ENCODE peak calls at places on chromosomes 4 and X, in four cellular contexts. K is HepG2, D is SK-N-SH, R is K562. N is an unnamed sample.

GRCh38 chr4:53563824-53564223 is 27.5 kb downstream of the LNX1 start:
- DNase-seq in D (no peak), R (no peak), K (no peak), N (peak; percentile 24)

GRCh38 chr4:3340703-3341088 is 47.9 kb downstream of the RGS12 start:
- DNase-seq in D (no peak), R (no peak), K (no peak), N (no peak)

GRCh38 chr4:7513731-7514130 is 79.0 kb upstream of the PSAPL1 start:
- DNase-seq in K (no peak), D (no peak), R (no peak), N (no peak)

GRCh38 chr4:25433966-25434667 is 57.1 kb downstream of the ANAPC4 start:
- DNase-seq in R (no peak), D (no peak), K (no peak), N (no peak)

GRCh38 chr4:164343472-164343976 is 410.4 kb upstream of the SMIM31 start:
- DNase-seq in R (no peak), K (no peak), D (no peak), N (no peak)

GRCh38 chr4:107453231-107453630 is 266.8 kb downstream of the PAPSS1 start:
- DNase-seq in R (no peak), D (no peak), K (no peak), N (no peak)

GRCh38 chr4:169594560-169595195 is 17.7 kb downstream of the NEK1 start:
- DNase-seq in D (no peak), R (no peak), K (no peak), N (no peak)

GRCh38 chr4:147731611-147732515 is at the start of gene ARHGAP10:
- DNase-seq in D (peak; percentile 85), K (no peak), R (peak; percentile 54), N (no peak)

GRCh38 chr4:39032218-39033085 is at the start of gene TMEM156:
- DNase-seq in K (peak; percentile 12), R (no peak), D (no peak), N (peak; percentile 82)

GRCh38 chr4:99471349-99471748 is 36.2 kb upstream of the ADH7 start:
- DNase-seq in K (no peak), D (no peak), R (no peak), N (no peak)

GRCh38 chr4:152503606-152504290 is 32.1 kb downstream of the FBXW7 start:
- DNase-seq in D (no peak), R (no peak), K (no peak), N (no peak)

GRCh38 chr4:46586566-46586965 is 196.6 kb upstream of the GABRA2 start:
- DNase-seq in K (no peak), D (no peak), R (no peak), N (no peak)

GRCh38 chrX:132634521-132634920 is 145.7 kb upstream of the MBNL3 start:
- DNase-seq in R (no peak), D (no peak), K (no peak), N (no peak)

GRCh38 chrX:45758319-45758718 is 557.6 kb upstream of the DIPK2B start:
- DNase-seq in K (no peak), R (no peak), D (no peak), N (peak; percentile 61)

GRCh38 chrX:130830599-130831346 is 72.2 kb downstream of the ENOX2 start:
- DNase-seq in R (no peak), D (no peak), K (no peak), N (no peak)

GRCh38 chr4:140069068-140069467 is 84.9 kb downstream of the MAML3 start:
- DNase-seq in D (no peak), K (no peak), R (no peak), N (no peak)

GRCh38 chr4:182969651-182970279 is 52.6 kb upstream of the DCTD start:
- DNase-seq in R (peak; percentile 10), K (no peak), D (no peak), N (no peak)

GRCh38 chr4:57044996-57045395 is 65.2 kb downstream of the IGFBP7 start:
- DNase-seq in R (no peak), K (peak; percentile 14), D (no peak), N (no peak)

GRCh38 chr4:139279723-139280620 is at the start of gene MGARP:
- DNase-seq in K (no peak), R (no peak), D (peak; percentile 66), N (no peak)

GRCh38 chr4:2074588-2074987 is 15.5 kb downstream of the NAT8L start:
- DNase-seq in D (no peak), R (no peak), K (no peak), N (no peak)

GRCh38 chr4:56129431-56129861 is 180.7 kb downstream of the CEP135 start:
- DNase-seq in D (no peak), R (no peak), K (peak; percentile 56), N (no peak)

GRCh38 chr4:65139998-65140397 is 530.3 kb downstream of the EPHA5 start:
- DNase-seq in K (no peak), R (no peak), D (no peak), N (no peak)

GRCh38 chr4:19803406-19803805 is 448.3 kb upstream of the SLIT2 start:
- DNase-seq in D (no peak), K (no peak), R (no peak), N (no peak)

GRCh38 chr4:21728231-21728758 is 220.3 kb downstream of the KCNIP4 start:
- DNase-seq in D (no peak), R (no peak), K (no peak), N (no peak)

GRCh38 chrX:154748712-154749339 is 2.1 kb downstream of the GAB3 start:
- DNase-seq in D (peak; percentile 70), K (peak; percentile 32), R (peak; percentile 61), N (no peak)

GRCh38 chr4:165982934-165983333 is 109.9 kb downstream of the TLL1 start:
- DNase-seq in K (peak; percentile 30), R (no peak), D (no peak), N (no peak)

GRCh38 chr4:2786794-2787229 is 6.1 kb upstream of the SH3BP2 start:
- DNase-seq in R (no peak), K (no peak), D (peak; percentile 14), N (no peak)

GRCh38 chr4:125323547-125324100 is 8.9 kb downstream of the FAT4 start:
- DNase-seq in R (no peak), K (no peak), D (no peak), N (no peak)

GRCh38 chr4:74473155-74473811 is 28.3 kb downstream of the AREG start:
- DNase-seq in R (no peak), D (no peak), K (peak; percentile 62), N (no peak)

GRCh38 chrX:129634541-129634940 is 20.2 kb downstream of the APLN start:
- DNase-seq in R (no peak), D (peak; percentile 55), K (no peak), N (no peak)

GRCh38 chr4:124429746-124430250 is 282.7 kb downstream of the ANKRD50 start:
- DNase-seq in K (no peak), D (no peak), R (no peak), N (no peak)

GRCh38 chrX:49192722-49193328 is 6.7 kb upstream of the PRICKLE3 start:
- DNase-seq in K (no peak), R (peak; percentile 45), D (no peak), N (no peak)

GRCh38 chr4:39526283-39526682 is 956 bp downstream of the UGDH start:
- DNase-seq in K (no peak), R (no peak), D (peak; percentile 13), N (no peak)

GRCh38 chr4:39124885-39125599 is 57.3 kb upstream of the WDR19 start:
- DNase-seq in R (no peak), K (no peak), D (no peak), N (peak; percentile 35)

GRCh38 chrX:34559325-34559724 is 97.8 kb downstream of the TMEM47 start:
- DNase-seq in R (no peak), K (no peak), D (no peak), N (no peak)

GRCh38 chr4:102493794-102494193 is 7.4 kb upstream of the NFKB1 start:
- DNase-seq in K (no peak), R (no peak), D (no peak), N (no peak)
- TF ChIP-seq NFIC in K (no peak), R (no peak), D (no peak), N (no peak)

GRCh38 chr4:133316874-133317273 is 167.8 kb downstream of the PCDH10 start:
- DNase-seq in R (no peak), D (no peak), K (no peak), N (no peak)

GRCh38 chr4:133323670-133324069 is 174.6 kb downstream of the PCDH10 start:
- DNase-seq in K (no peak), D (no peak), R (no peak), N (no peak)

GRCh38 chr4:133324491-133324890 is 175.4 kb downstream of the PCDH10 start:
- DNase-seq in D (no peak), R (no peak), K (no peak), N (no peak)

DNA sequence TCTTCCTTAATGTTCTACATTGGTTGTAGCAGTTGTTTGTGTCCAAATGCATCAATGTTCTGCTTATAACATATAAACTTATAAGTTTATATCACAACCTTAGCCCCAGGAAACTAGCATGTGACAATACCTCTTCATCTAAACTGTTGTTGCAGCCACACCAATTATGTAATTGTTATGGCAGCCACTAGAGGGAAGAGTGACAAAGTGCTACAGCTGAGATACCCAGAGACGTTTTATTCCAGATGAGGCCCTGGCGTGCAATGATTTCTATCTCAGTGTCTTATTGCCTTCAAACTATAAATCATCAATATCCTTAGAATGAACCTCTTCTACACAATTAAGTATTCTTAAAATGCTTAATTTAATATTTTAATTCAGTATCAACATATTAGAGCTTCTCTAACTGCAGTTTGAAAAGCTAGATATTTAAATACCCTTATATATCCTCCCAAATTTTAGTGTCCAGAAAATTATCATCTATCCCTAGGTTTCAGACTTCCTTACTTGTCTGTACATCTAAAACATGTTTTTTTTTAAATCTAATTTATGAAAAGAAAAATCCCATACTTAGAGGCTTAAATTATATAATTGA is 171.6 kb downstream of the PCDH10 start:
- DNase-seq in K (peak; percentile 26), D (peak; percentile 27), R (peak; percentile 12), N (no peak)
- TF ChIP-seq NFIC in K (no peak), D (no peak), R (no peak), N (no peak)

DNA sequence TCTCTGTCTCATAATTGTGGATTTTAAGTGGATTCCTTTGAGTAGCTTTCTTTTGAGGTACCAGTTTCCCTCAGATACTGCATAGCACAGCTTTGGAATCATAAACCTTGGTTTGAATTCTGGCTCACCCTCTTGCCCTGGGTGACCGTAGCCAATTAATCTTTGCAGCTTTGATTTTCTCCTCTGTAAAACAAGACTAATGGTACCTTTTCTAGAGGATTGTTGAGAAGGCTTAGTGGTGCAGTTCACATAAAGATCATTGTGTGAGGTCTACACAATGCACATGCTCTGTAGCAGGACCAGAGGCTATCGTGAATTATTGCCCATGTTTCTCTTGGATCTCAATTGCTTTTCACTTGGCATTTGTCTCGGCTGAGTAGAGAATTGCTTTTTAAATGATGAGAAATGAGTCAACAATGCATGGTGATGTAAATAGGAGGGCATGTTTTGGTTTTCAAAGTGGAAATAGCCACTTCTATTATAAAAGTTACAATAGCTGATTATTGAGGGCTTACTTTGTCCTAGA is 47.9 kb downstream of the TMEM131L start:
- DNase-seq in R (no peak), D (no peak), K (no peak), N (no peak)
- TF ChIP-seq NFIC in R (no peak), D (peak; percentile 62), K (no peak), N (no peak)

GRCh38 chrX:13649823-13650222 is 3.1 kb upstream of the TCEANC start:
- DNase-seq in K (no peak), D (no peak), R (no peak), N (no peak)

GRCh38 chrX:13646154-13646549 is 6.8 kb upstream of the TCEANC start:
- DNase-seq in D (peak; percentile 40), K (peak; percentile 30), R (peak; percentile 22), N (no peak)

GRCh38 chrX:13650318-13650717 is 2.6 kb upstream of the TCEANC start:
- DNase-seq in K (no peak), R (no peak), D (no peak), N (no peak)

GRCh38 chrX:13645464-13646153 is 7.3 kb upstream of the TCEANC start:
- DNase-seq in D (no peak), R (no peak), K (no peak), N (no peak)

GRCh38 chrX:13647709-13648212 is 5.2 kb upstream of the TCEANC start:
- DNase-seq in D (no peak), R (peak; percentile 72), K (peak; percentile 78), N (no peak)
- TF ChIP-seq NFIC in D (peak; percentile 43), R (peak; percentile 100), K (peak; percentile 52), N (no peak)